ENCODE peak calls at places on chromosomes 11 and 22, in eight cellular contexts. C, I, R, B, G, J, H and L are unnamed samples. For H3K36me3, the result is how much of the 10 kb centered on the place peaks cover.

GRCh38 chr11:57458060-57458409 is 2.3 kb upstream of the RTN4RL2 start:
- DNase-seq in C (no peak), I (peak), R (peak), B (no peak), G (no peak), J (no peak), H (no peak), L (no peak)

GRCh38 chr22:23179381-23180294 is 671 bp upstream of the BCR start:
- DNase-seq in C (no peak), I (no peak), R (peak), B (peak), G (peak), J (peak), H (peak), L (no peak)

GRCh38 chr22:20434264-20434751 is 3.3 kb downstream of the SCARF2 start:
- DNase-seq in C (no peak), I (no peak), R (no peak), B (no peak), G (no peak), J (no peak), H (no peak), L (no peak)

GRCh38 chr11:47236482-47236881 is 12.1 kb downstream of the ACP2 start:
- DNase-seq in C (no peak), I (peak), R (peak), B (no peak), G (no peak), J (no peak), H (no peak), L (no peak)

GRCh38 chr11:130219148-130219547 is 59.6 kb downstream of the ST14 start:
- DNase-seq in C (no peak), I (no peak), R (no peak), B (no peak), G (no peak), J (no peak), H (no peak), L (no peak)

GRCh38 chr11:124380585-124380984 is 3.7 kb downstream of the OR8B2 start:
- DNase-seq in C (no peak), I (no peak), R (no peak), B (no peak), G (no peak), J (no peak), H (no peak), L (no peak)

GRCh38 chr22:29790061-29790460 is 22.9 kb downstream of the UQCR10 start:
- DNase-seq in C (no peak), I (no peak), R (no peak), B (no peak), G (no peak), J (no peak), H (no peak), L (no peak)

GRCh38 chr11:14980854-14981253 is 8.7 kb upstream of the CALCA start:
- DNase-seq in C (no peak), I (peak), R (peak), B (no peak), G (no peak), J (no peak), H (no peak), L (peak)

GRCh38 chr22:46092646-46093410 is 57.5 kb upstream of the PPARA start:
- DNase-seq in C (no peak), I (no peak), R (peak), B (no peak), G (peak), J (peak), H (no peak), L (no peak)

GRCh38 chr22:26903030-26903856 is 245.9 kb downstream of the MIAT start:
- DNase-seq in C (no peak), I (no peak), R (no peak), B (peak), G (no peak), J (no peak), H (no peak), L (no peak)

DNA sequence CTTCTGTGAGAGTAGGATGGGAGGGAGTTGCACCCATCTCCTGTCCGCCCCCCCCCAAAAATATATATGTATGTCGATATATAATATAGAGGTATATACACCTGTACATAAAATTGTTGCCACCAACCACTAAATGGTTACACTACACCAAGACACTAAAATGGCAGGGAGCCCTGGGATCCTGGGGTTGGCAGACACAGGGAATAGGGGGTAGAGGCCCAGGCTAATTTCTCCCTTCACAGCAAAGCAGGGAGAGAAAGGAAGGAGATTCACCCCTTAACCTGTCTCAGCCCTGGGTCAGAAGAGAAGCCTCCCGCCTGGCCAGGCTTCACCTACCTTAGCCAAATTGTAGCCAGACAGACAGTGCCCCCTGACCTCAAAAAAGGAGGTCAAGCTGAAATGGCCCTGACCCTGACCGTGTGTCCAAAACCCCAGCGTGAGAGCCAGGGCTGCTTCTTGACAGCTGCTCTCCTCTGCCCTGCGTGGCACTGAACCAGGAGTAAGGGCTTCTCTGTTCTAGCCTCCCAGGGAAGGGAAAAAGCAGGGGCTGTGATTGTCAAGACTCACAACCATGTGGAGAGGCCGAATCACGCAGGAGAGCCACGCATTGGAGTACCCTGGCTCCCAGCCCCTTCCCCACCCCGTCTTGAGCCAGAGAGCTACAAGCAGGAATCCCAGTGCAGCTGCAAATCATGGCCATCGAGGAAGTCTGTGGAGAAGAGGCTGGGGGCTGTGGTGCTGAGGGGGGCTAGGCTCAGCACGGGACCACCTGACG is 40.5 kb downstream of the SGSM3 start:
- DNase-seq in C (no peak), I (no peak), R (no peak), B (no peak), G (no peak), J (no peak), H (no peak), L (no peak)
- H3K36me3 ChIP-seq in C (half or more), I (under half), R (under half), B (under half), G (half or more), J (half or more), H (under half), L (half or more)

DNA sequence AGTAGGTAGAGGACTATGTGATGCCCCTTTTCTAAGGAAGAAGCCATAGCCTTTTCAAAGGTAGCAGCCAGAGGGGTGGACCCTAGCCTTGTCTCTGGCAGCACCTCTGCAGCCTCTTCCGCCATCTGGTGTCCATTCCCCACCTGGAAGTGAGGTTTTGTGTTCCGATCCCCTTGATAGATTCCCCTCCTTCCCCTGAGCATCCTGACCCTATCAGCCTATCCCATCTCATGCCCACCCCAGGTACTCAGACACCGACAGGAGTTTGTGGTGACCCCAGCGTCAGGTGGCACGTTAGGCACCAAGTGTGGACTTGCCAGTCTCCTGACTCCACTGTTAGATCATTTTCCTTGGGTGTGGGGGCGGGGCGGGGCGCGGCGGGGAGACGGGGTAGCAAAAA is 398 bp upstream of the FAM89B start:
- DNase-seq in C (no peak), I (peak), R (peak), B (peak), G (no peak), J (no peak), H (no peak), L (no peak)
- H3K4me3 ChIP-seq in C (peak), I (peak), R (peak), B (peak), G (peak), J (peak), H (peak), L (peak)

GRCh38 chr11:10486161-10486840 is 31.2 kb downstream of the AMPD3 start:
- DNase-seq in C (no peak), I (no peak), R (no peak), B (no peak), G (no peak), J (no peak), H (no peak), L (no peak)

GRCh38 chr11:10487002-10487647 is 32.1 kb downstream of the AMPD3 start:
- DNase-seq in C (no peak), I (no peak), R (no peak), B (no peak), G (no peak), J (no peak), H (no peak), L (no peak)

GRCh38 chr11:10484461-10485180 is 29.6 kb downstream of the AMPD3 start:
- DNase-seq in C (no peak), I (no peak), R (no peak), B (no peak), G (no peak), J (no peak), H (no peak), L (no peak)

GRCh38 chr11:10483584-10483983 is 28.5 kb downstream of the AMPD3 start:
- DNase-seq in C (no peak), I (no peak), R (no peak), B (no peak), G (no peak), J (no peak), H (no peak), L (no peak)

DNA sequence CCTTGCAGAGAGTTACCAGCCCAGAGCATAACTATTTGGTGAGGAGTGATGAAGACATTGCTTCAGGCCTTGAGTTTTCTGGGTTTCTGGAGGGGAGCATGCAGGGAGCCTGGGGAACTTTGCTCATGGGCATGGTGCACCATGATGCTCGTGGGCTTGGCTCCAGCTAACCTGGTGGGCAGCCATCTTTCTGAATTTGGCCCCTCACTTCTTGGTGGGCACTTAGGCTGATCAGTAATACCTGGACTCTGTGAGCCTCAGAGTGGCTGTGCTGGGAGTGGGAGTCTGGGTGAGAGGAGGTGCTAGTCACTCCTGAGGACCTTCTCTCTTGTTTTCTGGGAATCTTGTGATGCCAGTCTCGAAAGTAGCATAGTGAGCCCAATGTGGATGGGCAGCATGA is 30.6 kb downstream of the AMPD3 start:
- DNase-seq in C (no peak), I (no peak), R (no peak), B (no peak), G (no peak), J (no peak), H (no peak), L (no peak)
- H3K36me3 ChIP-seq in C (under half), I (under half), R (under half), B (under half), G (under half), J (under half), H (under half), L (under half)

GRCh38 chr11:64996710-64997380 is at the start of gene BATF2:
- DNase-seq in C (no peak), I (peak), R (peak), B (peak), G (peak), J (peak), H (peak), L (peak)
- H3K4me3 ChIP-seq in C (peak), I (no peak), R (peak), B (peak), G (peak), J (peak), H (peak), L (peak)